ENCODE peak calls at places on chromosome 13, in five cellular contexts. A is neuronal stem cell, M is H1, X is H9, E is mesenchymal stem cell. O is an unnamed sample.

GRCh38 chr13:44373247-44373600 is 400 bp upstream of the SERP2 start:
- DNase-seq in A (no peak), M (no peak), X (no peak), E (no peak), O (no peak)

GRCh38 chr13:40275636-40276035 is 390.8 kb downstream of the FOXO1 start:
- DNase-seq in A (no peak), M (no peak), X (no peak), E (peak; percentile 13), O (peak; percentile 31)

GRCh38 chr13:98977568-98978270 is at the start of gene DOCK9:
- DNase-seq in A (peak; percentile 26), M (no peak), X (peak; percentile 63), E (peak; percentile 84), O (peak; percentile 23)

GRCh38 chr13:95509521-95510315 is 42.8 kb upstream of the CLDN10 start:
- DNase-seq in A (no peak), M (no peak), X (no peak), E (peak; percentile 75), O (no peak)

GRCh38 chr13:74047925-74048324 is 86.3 kb downstream of the KLF12 start:
- DNase-seq in A (no peak), M (no peak), X (no peak), E (peak; percentile 18), O (no peak)

GRCh38 chr13:43153436-43154082 is 130.2 kb downstream of the DNAJC15 start:
- DNase-seq in A (no peak), M (no peak), X (no peak), E (peak; percentile 82), O (peak; percentile 94)

GRCh38 chr13:28492527-28493367 is 2.2 kb downstream of the FLT1 start:
- DNase-seq in A (peak; percentile 26), M (no peak), X (no peak), E (peak; percentile 61), O (peak; percentile 70)

GRCh38 chr13:30019648-30020626 is 169.5 kb upstream of the UBL3 start:
- DNase-seq in A (no peak), M (no peak), X (no peak), E (no peak), O (peak; percentile 17)

GRCh38 chr13:112887151-112887550 is 81.9 kb upstream of the MCF2L start:
- DNase-seq in A (no peak), M (no peak), X (no peak), E (no peak), O (no peak)

GRCh38 chr13:42820450-42820849 is 39.1 kb downstream of the FAM216B start:
- DNase-seq in A (no peak), M (no peak), X (no peak), E (no peak), O (no peak)

GRCh38 chr13:26499209-26499601 is 58.3 kb upstream of the WASF3 start:
- DNase-seq in A (no peak), M (no peak), X (no peak), E (no peak), O (peak; percentile 45)

GRCh38 chr13:43767351-43767901 is 19.3 kb downstream of the ENOX1 start:
- DNase-seq in A (no peak), M (no peak), X (no peak), E (peak; percentile 10), O (no peak)

GRCh38 chr13:33230178-33230881 is 55.2 kb downstream of the STARD13 start:
- DNase-seq in A (no peak), M (no peak), X (no peak), E (peak; percentile 78), O (no peak)

GRCh38 chr13:33231339-33231738 is 54.2 kb downstream of the STARD13 start:
- DNase-seq in A (no peak), M (no peak), X (no peak), E (no peak), O (no peak)

GRCh38 chr13:33227927-33228644 is 57.5 kb downstream of the STARD13 start:
- DNase-seq in A (no peak), M (no peak), X (no peak), E (peak; percentile 50), O (no peak)

GRCh38 chr13:33229446-33230177 is 55.9 kb downstream of the STARD13 start:
- DNase-seq in A (no peak), M (no peak), X (no peak), E (peak; percentile 65), O (no peak)

GRCh38 chr13:33228645-33229445 is 56.7 kb downstream of the STARD13 start:
- DNase-seq in A (no peak), M (no peak), X (no peak), E (peak; percentile 96), O (peak; percentile 67)
- H2AK5ac ChIP-seq in A (no peak overlapping the region), M (no peak overlapping the region), X (no peak overlapping the region), E (peak overlapping the region; percentile 90), O (no peak overlapping the region)

DNA sequence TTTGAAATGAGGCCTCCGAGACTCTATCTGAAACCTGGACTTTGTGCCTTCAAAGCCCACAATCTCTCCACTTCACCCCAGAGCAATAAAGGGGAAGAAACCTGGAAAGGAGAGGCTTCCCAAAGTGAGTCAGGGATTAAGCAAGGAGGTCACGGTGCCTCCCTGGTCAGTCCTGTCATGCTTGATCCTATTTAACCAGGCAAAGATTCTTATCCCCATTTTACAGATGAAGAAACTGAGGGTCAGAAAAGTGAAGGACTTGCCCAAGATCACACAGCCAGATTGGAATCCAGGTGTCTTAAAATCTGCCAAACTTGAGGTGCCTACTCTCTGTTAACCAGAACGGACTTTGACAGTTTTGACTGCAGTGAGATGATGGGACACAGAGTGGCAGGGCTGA is 4.8 kb downstream of the TMEM272 start:
- DNase-seq in A (no peak), M (no peak), X (no peak), E (no peak), O (no peak)
- H2BK12ac ChIP-seq in A (no peak overlapping the region), M (no peak overlapping the region), X (no peak overlapping the region), E (no peak overlapping the region), O (no peak overlapping the region)

GRCh38 chr13:24271611-24272451 is 37.5 kb upstream of the C1QTNF9 start:
- DNase-seq in A (no peak), M (no peak), X (no peak), E (peak; percentile 68), O (no peak)
- H2AK5ac ChIP-seq in A (no peak overlapping the region), M (no peak overlapping the region), X (no peak overlapping the region), E (no peak overlapping the region), O (no peak overlapping the region)

DNA sequence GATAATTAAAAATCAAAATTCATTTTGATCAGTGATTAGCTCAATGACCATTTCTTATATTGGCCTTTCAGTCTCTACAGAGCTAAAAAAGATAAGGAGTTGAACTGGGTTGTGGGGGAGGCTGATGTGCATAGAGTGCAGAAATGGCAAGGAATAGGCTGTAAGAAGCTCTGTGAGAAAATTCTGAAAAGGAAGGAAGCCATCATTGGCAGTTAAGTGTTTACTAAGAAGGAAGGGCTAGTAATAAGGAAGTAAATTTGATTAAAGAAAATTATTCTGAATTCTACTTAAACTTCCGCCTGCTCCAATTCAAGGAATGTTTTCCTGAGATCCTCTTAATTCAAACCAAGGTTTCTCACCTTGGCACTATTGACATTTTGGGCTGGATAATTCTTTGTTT is 187.5 kb downstream of the MZT1 start:
- DNase-seq in A (no peak), M (no peak), X (no peak), E (no peak), O (no peak)
- H2BK12ac ChIP-seq in A (no peak overlapping the region), M (no peak overlapping the region), X (no peak overlapping the region), E (no peak overlapping the region), O (no peak overlapping the region)

GRCh38 chr13:110244096-110244830 is 62.7 kb downstream of the COL4A1 start:
- DNase-seq in A (no peak), M (no peak), X (no peak), E (no peak), O (no peak)

GRCh38 chr13:110248449-110249143 is 58.4 kb downstream of the COL4A1 start:
- DNase-seq in A (no peak), M (no peak), X (no peak), E (no peak), O (no peak)

GRCh38 chr13:110244926-110245325 is 62.0 kb downstream of the COL4A1 start:
- DNase-seq in A (no peak), M (no peak), X (no peak), E (no peak), O (no peak)

GRCh38 chr13:110245421-110245899 is 61.5 kb downstream of the COL4A1 start:
- DNase-seq in A (no peak), M (no peak), X (no peak), E (peak; percentile 48), O (no peak)

DNA sequence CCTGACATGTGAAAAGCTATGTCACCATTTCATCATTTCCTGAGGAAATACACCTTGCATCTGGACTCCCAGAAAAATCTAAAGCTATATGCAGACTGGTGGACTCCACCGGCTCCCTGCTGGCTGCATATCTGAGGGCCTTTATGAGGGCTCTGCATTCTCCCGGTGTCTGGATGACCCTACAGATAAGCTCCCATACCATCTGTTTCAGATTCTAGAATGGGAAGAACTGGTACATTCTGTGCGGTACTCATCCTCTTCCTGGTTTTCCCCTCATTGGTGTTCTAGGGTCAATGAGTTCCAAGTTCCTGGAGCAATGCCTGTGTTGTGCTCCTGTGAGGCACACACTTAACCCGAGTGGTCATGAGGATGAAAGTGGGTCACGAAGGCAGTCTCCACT is 60.4 kb downstream of the COL4A1 start:
- DNase-seq in A (no peak), M (no peak), X (no peak), E (no peak), O (no peak)
- H2AK5ac ChIP-seq in A (no peak overlapping the region), M (no peak overlapping the region), X (no peak overlapping the region), E (peak overlapping the region; percentile 0), O (no peak overlapping the region)

GRCh38 chr13:71274923-71275593 is 591.9 kb downstream of the DACH1 start:
- DNase-seq in A (no peak), M (no peak), X (no peak), E (no peak), O (no peak)

DNA sequence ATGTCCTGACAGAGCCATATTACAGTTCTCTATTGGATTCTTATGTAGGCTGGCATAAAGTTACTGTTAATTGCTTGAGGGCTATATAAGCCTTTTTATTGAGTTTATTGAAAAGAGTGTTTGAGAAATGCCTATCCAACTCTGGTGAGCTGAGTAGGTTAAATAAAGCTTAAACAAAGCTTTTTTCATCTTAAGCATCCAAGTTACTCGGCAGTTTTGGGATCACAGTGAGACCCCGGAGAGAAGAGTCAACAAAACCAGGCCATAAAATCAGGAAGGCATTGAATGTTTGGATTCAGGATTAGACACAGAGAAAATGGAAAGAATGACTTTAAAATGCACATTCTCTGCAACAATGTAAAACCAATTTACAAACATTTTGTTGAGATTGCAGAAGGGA is 588.5 kb downstream of the DACH1 start:
- DNase-seq in A (no peak), M (no peak), X (no peak), E (no peak), O (no peak)
- H2BK12ac ChIP-seq in A (no peak overlapping the region), M (no peak overlapping the region), X (no peak overlapping the region), E (no peak overlapping the region), O (no peak overlapping the region)

GRCh38 chr13:32752997-32753606 is 166.8 kb downstream of the PDS5B start:
- DNase-seq in A (no peak), M (no peak), X (no peak), E (no peak), O (no peak)

GRCh38 chr13:32748305-32748704 is 162.1 kb downstream of the PDS5B start:
- DNase-seq in A (no peak), M (no peak), X (no peak), E (peak; percentile 38), O (no peak)

GRCh38 chr13:32751340-32751739 is 165.1 kb downstream of the PDS5B start:
- DNase-seq in A (no peak), M (no peak), X (no peak), E (no peak), O (no peak)

GRCh38 chr13:32754179-32754578 is 167.9 kb downstream of the PDS5B start:
- DNase-seq in A (no peak), M (no peak), X (no peak), E (no peak), O (no peak)
- H2AK5ac ChIP-seq in A (no peak overlapping the region), M (no peak overlapping the region), X (no peak overlapping the region), E (no peak overlapping the region), O (no peak overlapping the region)

GRCh38 chr13:34172048-34172447 is 354.1 kb downstream of the RFC3 start:
- DNase-seq in A (no peak), M (no peak), X (no peak), E (no peak), O (peak; percentile 18)
- H2BK12ac ChIP-seq in A (no peak overlapping the region), M (no peak overlapping the region), X (no peak overlapping the region), E (no peak overlapping the region), O (no peak overlapping the region)